ENCODE peak calls at places on chromosome 11, in nine cellular contexts. One of them, this sample, is unnamed.

GRCh38 chr11:132024587-132025295 is 654.3 kb downstream of the NTM start:
- DNase-seq in GM13977: no peak
- DNase-seq in lower leg skin: no peak
- DNase-seq in astrocyte of the spinal cord: peak
- DNase-seq in psoas muscle: no peak
- DNase-seq in osteocyte: no peak
- DNase-seq in lower lobe of right lung: no peak
- DNase-seq in HFF-Myc: no peak
- DNase-seq in astrocyte: peak
- DNase-seq in this sample: no peak

GRCh38 chr11:69352715-69353325 is 58.9 kb downstream of the MYEOV start:
- DNase-seq in GM13977: no peak
- DNase-seq in lower leg skin: peak
- DNase-seq in astrocyte of the spinal cord: peak
- DNase-seq in psoas muscle: no peak
- DNase-seq in osteocyte: peak
- DNase-seq in lower lobe of right lung: peak
- DNase-seq in HFF-Myc: peak
- DNase-seq in astrocyte: peak
- DNase-seq in this sample: no peak

GRCh38 chr11:74257934-74258553 is 53.4 kb downstream of the P4HA3 start:
- DNase-seq in GM13977: no peak
- DNase-seq in lower leg skin: no peak
- DNase-seq in astrocyte of the spinal cord: peak
- DNase-seq in psoas muscle: no peak
- DNase-seq in osteocyte: no peak
- DNase-seq in lower lobe of right lung: no peak
- DNase-seq in HFF-Myc: no peak
- DNase-seq in astrocyte: peak
- DNase-seq in this sample: no peak

GRCh38 chr11:4559527-4560440 is 14.8 kb downstream of the OR52M1 start:
- DNase-seq in GM13977: no peak
- DNase-seq in lower leg skin: no peak
- DNase-seq in astrocyte of the spinal cord: no peak
- DNase-seq in psoas muscle: no peak
- DNase-seq in osteocyte: no peak
- DNase-seq in lower lobe of right lung: no peak
- DNase-seq in HFF-Myc: no peak
- DNase-seq in astrocyte: no peak
- DNase-seq in this sample: no peak

GRCh38 chr11:232783-233565 is 3.2 kb downstream of the SIRT3 start:
- DNase-seq in GM13977: no peak
- DNase-seq in lower leg skin: peak
- DNase-seq in astrocyte of the spinal cord: no peak
- DNase-seq in psoas muscle: no peak
- DNase-seq in osteocyte: no peak
- DNase-seq in lower lobe of right lung: no peak
- DNase-seq in HFF-Myc: no peak
- DNase-seq in astrocyte: no peak
- DNase-seq in this sample: no peak

GRCh38 chr11:128179512-128179911 is 407.8 kb downstream of the ETS1 start:
- DNase-seq in GM13977: no peak
- DNase-seq in lower leg skin: no peak
- DNase-seq in astrocyte of the spinal cord: no peak
- DNase-seq in psoas muscle: no peak
- DNase-seq in osteocyte: no peak
- DNase-seq in lower lobe of right lung: no peak
- DNase-seq in HFF-Myc: no peak
- DNase-seq in astrocyte: no peak
- DNase-seq in this sample: no peak

GRCh38 chr11:28383471-28383870 is 275.3 kb downstream of the METTL15 start:
- DNase-seq in GM13977: no peak
- DNase-seq in lower leg skin: no peak
- DNase-seq in astrocyte of the spinal cord: peak
- DNase-seq in psoas muscle: no peak
- DNase-seq in osteocyte: no peak
- DNase-seq in lower lobe of right lung: no peak
- DNase-seq in HFF-Myc: no peak
- DNase-seq in astrocyte: peak
- DNase-seq in this sample: no peak

GRCh38 chr11:1557904-1558831 is 13.9 kb downstream of the DUSP8 start:
- DNase-seq in GM13977: peak
- DNase-seq in lower leg skin: no peak
- DNase-seq in astrocyte of the spinal cord: peak
- DNase-seq in psoas muscle: peak
- DNase-seq in osteocyte: peak
- DNase-seq in lower lobe of right lung: peak
- DNase-seq in HFF-Myc: no peak
- DNase-seq in astrocyte: peak
- DNase-seq in this sample: no peak

GRCh38 chr11:1858576-1858975 is 5.7 kb downstream of the LSP1 start:
- DNase-seq in GM13977: no peak
- DNase-seq in lower leg skin: no peak
- DNase-seq in astrocyte of the spinal cord: no peak
- DNase-seq in psoas muscle: peak
- DNase-seq in osteocyte: no peak
- DNase-seq in lower lobe of right lung: no peak
- DNase-seq in HFF-Myc: no peak
- DNase-seq in astrocyte: no peak
- DNase-seq in this sample: no peak

GRCh38 chr11:16293204-16293681 is 63.1 kb downstream of the SOX6 start:
- DNase-seq in GM13977: no peak
- DNase-seq in lower leg skin: no peak
- DNase-seq in astrocyte of the spinal cord: no peak
- DNase-seq in psoas muscle: no peak
- DNase-seq in osteocyte: no peak
- DNase-seq in lower lobe of right lung: no peak
- DNase-seq in HFF-Myc: no peak
- DNase-seq in astrocyte: peak
- DNase-seq in this sample: no peak

GRCh38 chr11:92440701-92441338 is 216.2 kb downstream of the FAT3 start:
- DNase-seq in GM13977: no peak
- DNase-seq in lower leg skin: no peak
- DNase-seq in astrocyte of the spinal cord: no peak
- DNase-seq in psoas muscle: no peak
- DNase-seq in osteocyte: no peak
- DNase-seq in lower lobe of right lung: no peak
- DNase-seq in HFF-Myc: no peak
- DNase-seq in astrocyte: no peak
- DNase-seq in this sample: no peak

GRCh38 chr11:86802601-86803051 is 2.3 kb downstream of the PRSS23 start:
- DNase-seq in GM13977: no peak
- DNase-seq in lower leg skin: no peak
- DNase-seq in astrocyte of the spinal cord: peak
- DNase-seq in psoas muscle: no peak
- DNase-seq in osteocyte: no peak
- DNase-seq in lower lobe of right lung: no peak
- DNase-seq in HFF-Myc: no peak
- DNase-seq in astrocyte: peak
- DNase-seq in this sample: no peak

DNA sequence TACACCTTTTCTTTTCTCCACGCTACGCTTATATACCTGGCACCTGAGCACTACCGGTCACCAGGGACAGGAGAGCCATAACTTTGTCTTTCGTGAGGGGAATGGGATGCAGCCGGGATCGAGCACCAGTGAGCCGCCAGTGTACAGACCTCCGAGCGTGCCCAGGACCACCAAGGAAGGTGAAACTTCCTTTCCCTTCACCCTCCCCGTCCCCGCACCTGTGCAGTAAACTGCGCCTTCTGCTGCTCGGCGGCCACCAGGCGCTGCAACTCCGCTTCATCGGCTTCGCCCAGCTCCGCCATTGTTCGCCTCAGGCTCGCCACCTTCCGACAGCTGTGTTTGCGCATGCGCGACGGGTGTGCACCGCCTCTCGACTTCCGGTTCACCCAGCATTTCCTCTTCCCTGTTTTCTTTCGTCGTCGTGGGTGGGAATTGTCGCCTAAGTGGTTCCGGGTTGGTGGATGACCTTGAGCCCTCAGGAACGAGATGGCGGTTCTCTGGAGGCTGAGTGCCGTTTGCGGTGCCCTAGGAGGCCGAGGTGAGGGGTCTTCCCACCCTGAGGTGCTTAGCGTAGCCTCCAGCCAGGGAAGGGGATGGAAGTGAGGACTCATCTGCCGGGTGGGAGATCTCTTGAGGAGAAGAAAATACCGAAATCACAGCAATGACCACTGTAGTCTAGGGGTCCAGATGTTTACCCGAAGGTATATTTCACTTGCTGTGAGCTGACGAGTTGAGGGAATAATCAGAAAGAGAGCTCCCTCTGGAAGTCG is at the start of the genes SDHD and TIMM8B:
- DNase-seq in GM13977: peak
- DNase-seq in lower leg skin: peak
- DNase-seq in astrocyte of the spinal cord: peak
- DNase-seq in psoas muscle: peak
- DNase-seq in osteocyte: peak
- DNase-seq in lower lobe of right lung: peak
- DNase-seq in HFF-Myc: peak
- DNase-seq in astrocyte: peak
- DNase-seq in this sample: peak
- TF ChIP-seq CTCF in GM13977: no peak
- TF ChIP-seq CTCF in lower leg skin: no peak
- TF ChIP-seq CTCF in astrocyte of the spinal cord: peak
- TF ChIP-seq CTCF in psoas muscle: peak
- TF ChIP-seq CTCF in osteocyte: peak
- TF ChIP-seq CTCF in lower lobe of right lung: peak
- TF ChIP-seq CTCF in HFF-Myc: no peak
- TF ChIP-seq CTCF in astrocyte: peak
- TF ChIP-seq CTCF in this sample: no peak

DNA sequence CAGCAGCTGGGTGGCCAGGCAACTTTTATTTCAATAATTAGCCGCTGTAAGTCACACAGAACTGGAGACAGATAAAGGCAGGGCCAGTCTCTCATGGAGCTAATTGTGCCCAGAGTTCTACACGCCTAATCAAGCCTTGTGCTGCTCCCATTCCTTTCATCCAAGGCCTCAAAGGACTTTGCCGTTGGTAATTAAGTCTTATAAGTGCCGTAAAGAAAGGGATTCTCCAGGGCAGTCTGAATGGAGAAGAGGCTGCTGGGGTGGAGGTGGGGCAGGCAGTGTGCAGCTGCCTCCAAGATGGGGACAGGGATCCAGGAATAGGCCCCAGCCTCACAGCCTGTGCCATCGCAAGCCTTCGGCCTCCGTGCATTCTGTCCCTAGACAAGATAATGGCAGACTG is 357.9 kb downstream of the TENM4 start:
- DNase-seq in GM13977: no peak
- DNase-seq in lower leg skin: no peak
- DNase-seq in astrocyte of the spinal cord: no peak
- DNase-seq in psoas muscle: no peak
- DNase-seq in osteocyte: no peak
- DNase-seq in lower lobe of right lung: no peak
- DNase-seq in HFF-Myc: no peak
- DNase-seq in astrocyte: no peak
- DNase-seq in this sample: no peak
- TF ChIP-seq CTCF in GM13977: no peak
- TF ChIP-seq CTCF in lower leg skin: no peak
- TF ChIP-seq CTCF in astrocyte of the spinal cord: no peak
- TF ChIP-seq CTCF in psoas muscle: no peak
- TF ChIP-seq CTCF in osteocyte: no peak
- TF ChIP-seq CTCF in lower lobe of right lung: no peak
- TF ChIP-seq CTCF in HFF-Myc: no peak
- TF ChIP-seq CTCF in astrocyte: no peak
- TF ChIP-seq CTCF in this sample: no peak

GRCh38 chr11:8087185-8087584 is 6.2 kb downstream of the TUB start:
- DNase-seq in GM13977: no peak
- DNase-seq in lower leg skin: no peak
- DNase-seq in astrocyte of the spinal cord: no peak
- DNase-seq in psoas muscle: no peak
- DNase-seq in osteocyte: no peak
- DNase-seq in lower lobe of right lung: no peak
- DNase-seq in HFF-Myc: no peak
- DNase-seq in astrocyte: no peak
- DNase-seq in this sample: no peak
- TF ChIP-seq CTCF in GM13977: peak
- TF ChIP-seq CTCF in lower leg skin: no peak
- TF ChIP-seq CTCF in astrocyte of the spinal cord: peak
- TF ChIP-seq CTCF in psoas muscle: no peak
- TF ChIP-seq CTCF in osteocyte: peak
- TF ChIP-seq CTCF in lower lobe of right lung: no peak
- TF ChIP-seq CTCF in HFF-Myc: peak
- TF ChIP-seq CTCF in astrocyte: no peak
- TF ChIP-seq CTCF in this sample: no peak

GRCh38 chr11:82225930-82226329 is 507.7 kb downstream of the FAM181B start:
- DNase-seq in GM13977: no peak
- DNase-seq in lower leg skin: no peak
- DNase-seq in astrocyte of the spinal cord: no peak
- DNase-seq in psoas muscle: no peak
- DNase-seq in osteocyte: no peak
- DNase-seq in lower lobe of right lung: no peak
- DNase-seq in HFF-Myc: no peak
- DNase-seq in astrocyte: no peak
- DNase-seq in this sample: no peak
- TF ChIP-seq CTCF in GM13977: peak
- TF ChIP-seq CTCF in lower leg skin: no peak
- TF ChIP-seq CTCF in astrocyte of the spinal cord: no peak
- TF ChIP-seq CTCF in psoas muscle: no peak
- TF ChIP-seq CTCF in osteocyte: no peak
- TF ChIP-seq CTCF in lower lobe of right lung: no peak
- TF ChIP-seq CTCF in HFF-Myc: no peak
- TF ChIP-seq CTCF in astrocyte: no peak
- TF ChIP-seq CTCF in this sample: no peak

DNA sequence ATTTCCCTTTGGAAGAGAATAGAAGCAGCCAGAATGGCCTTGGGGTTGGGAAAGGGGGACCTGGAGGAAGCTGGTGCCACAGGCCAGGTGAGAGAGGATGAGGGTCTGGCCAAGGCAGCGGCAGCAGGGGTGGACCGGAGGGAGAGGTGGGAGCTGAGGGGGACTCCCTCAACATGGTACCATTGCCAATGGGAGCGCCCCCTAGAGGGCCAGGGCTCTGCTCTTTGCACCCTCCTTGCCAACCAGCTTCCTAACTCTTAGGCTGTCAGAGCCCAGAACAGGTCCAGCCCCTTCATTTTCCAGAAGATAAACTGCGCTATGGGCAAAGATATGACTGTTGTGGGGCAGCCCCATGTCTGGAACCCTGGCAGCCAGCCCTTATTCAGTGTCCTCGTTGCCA is 185.0 kb downstream of the GRIK4 start:
- DNase-seq in GM13977: no peak
- DNase-seq in lower leg skin: no peak
- DNase-seq in astrocyte of the spinal cord: no peak
- DNase-seq in psoas muscle: no peak
- DNase-seq in osteocyte: no peak
- DNase-seq in lower lobe of right lung: no peak
- DNase-seq in HFF-Myc: no peak
- DNase-seq in astrocyte: no peak
- DNase-seq in this sample: no peak
- TF ChIP-seq CTCF in GM13977: peak
- TF ChIP-seq CTCF in lower leg skin: no peak
- TF ChIP-seq CTCF in astrocyte of the spinal cord: peak
- TF ChIP-seq CTCF in psoas muscle: no peak
- TF ChIP-seq CTCF in osteocyte: no peak
- TF ChIP-seq CTCF in lower lobe of right lung: no peak
- TF ChIP-seq CTCF in HFF-Myc: peak
- TF ChIP-seq CTCF in astrocyte: no peak
- TF ChIP-seq CTCF in this sample: no peak

GRCh38 chr11:44700009-44700408 is 26.8 kb upstream of the TSPAN18 start:
- DNase-seq in GM13977: no peak
- DNase-seq in lower leg skin: no peak
- DNase-seq in astrocyte of the spinal cord: no peak
- DNase-seq in psoas muscle: no peak
- DNase-seq in osteocyte: no peak
- DNase-seq in lower lobe of right lung: no peak
- DNase-seq in HFF-Myc: no peak
- DNase-seq in astrocyte: no peak
- DNase-seq in this sample: no peak
- TF ChIP-seq CTCF in GM13977: no peak
- TF ChIP-seq CTCF in lower leg skin: no peak
- TF ChIP-seq CTCF in astrocyte of the spinal cord: no peak
- TF ChIP-seq CTCF in psoas muscle: no peak
- TF ChIP-seq CTCF in osteocyte: no peak
- TF ChIP-seq CTCF in lower lobe of right lung: no peak
- TF ChIP-seq CTCF in HFF-Myc: no peak
- TF ChIP-seq CTCF in astrocyte: no peak
- TF ChIP-seq CTCF in this sample: no peak

This sample was measured in mesothelial cell of epicardium.